ENCODE peak calls at places on chromosome 9, in four cellular contexts. D is IMR-90, R is A549, F is K562. G is an unnamed sample.

GRCh38 chr9:38137342-38137741 is 68.3 kb upstream of the SHB start:
- DNase-seq in D (no peak), R (no peak), F (no peak), G (no peak)

GRCh38 chr9:80552931-80553330 is 981.2 kb downstream of the TLE4 start:
- DNase-seq in D (peak), R (no peak), F (no peak), G (no peak)

GRCh38 chr9:115838417-115838816 is 315.2 kb upstream of the PAPPA start:
- DNase-seq in D (no peak), R (no peak), F (no peak), G (no peak)

GRCh38 chr9:93186151-93186715 is 2.3 kb downstream of the WNK2 start:
- DNase-seq in D (no peak), R (no peak), F (no peak), G (no peak)

GRCh38 chr9:70881321-70881720 is 240.1 kb downstream of the TRPM3 start:
- DNase-seq in D (no peak), R (no peak), F (no peak), G (no peak)

GRCh38 chr9:3513265-3513818 is 12.5 kb downstream of the RFX3 start:
- DNase-seq in D (no peak), R (no peak), F (no peak), G (no peak)

GRCh38 chr9:122121391-122121790 is 28.3 kb upstream of the TTLL11 start:
- DNase-seq in D (no peak), R (no peak), F (no peak), G (no peak)

GRCh38 chr9:16645970-16646369 is 224.5 kb downstream of the BNC2 start:
- DNase-seq in D (no peak), R (no peak), F (no peak), G (no peak)

GRCh38 chr9:137040568-137040967 is 5.4 kb downstream of the NPDC1 start:
- DNase-seq in D (no peak), R (no peak), F (no peak), G (no peak)

GRCh38 chr9:96378187-96378586 is 5.3 kb downstream of the SLC35D2 start:
- DNase-seq in D (no peak), R (no peak), F (no peak), G (no peak)

GRCh38 chr9:124617477-124618141 is 110.4 kb upstream of the NR5A1 start:
- DNase-seq in D (peak), R (peak), F (peak), G (peak)

GRCh38 chr9:23683476-23684095 is 142.5 kb downstream of the ELAVL2 start:
- DNase-seq in D (no peak), R (no peak), F (no peak), G (no peak)

GRCh38 chr9:116837038-116837998 is 150.2 kb downstream of the TRIM32 start:
- DNase-seq in D (no peak), R (no peak), F (no peak), G (no peak)

GRCh38 chr9:107983191-107983603 is 493.6 kb upstream of the KLF4 start:
- DNase-seq in D (peak), R (no peak), F (no peak), G (no peak)

GRCh38 chr9:111839387-111839786 is 44.6 kb upstream of the SHOC1 start:
- DNase-seq in D (peak), R (no peak), F (no peak), G (peak)

GRCh38 chr9:8349369-8349768 is 549.8 kb upstream of the DMAC1 start:
- DNase-seq in D (no peak), R (no peak), F (no peak), G (no peak)

GRCh38 chr9:130537346-130538050 is 41.9 kb upstream of the FUBP3 start:
- DNase-seq in D (no peak), R (no peak), F (peak), G (no peak)
- TF ChIP-seq MAZ in D (no peak), R (no peak), F (peak), G (no peak)

GRCh38 chr9:86801246-86801645 is 146.1 kb downstream of the GAS1 start:
- DNase-seq in D (peak), R (no peak), F (no peak), G (no peak)
- TF ChIP-seq MAZ in D (no peak), R (no peak), F (no peak), G (no peak)

DNA sequence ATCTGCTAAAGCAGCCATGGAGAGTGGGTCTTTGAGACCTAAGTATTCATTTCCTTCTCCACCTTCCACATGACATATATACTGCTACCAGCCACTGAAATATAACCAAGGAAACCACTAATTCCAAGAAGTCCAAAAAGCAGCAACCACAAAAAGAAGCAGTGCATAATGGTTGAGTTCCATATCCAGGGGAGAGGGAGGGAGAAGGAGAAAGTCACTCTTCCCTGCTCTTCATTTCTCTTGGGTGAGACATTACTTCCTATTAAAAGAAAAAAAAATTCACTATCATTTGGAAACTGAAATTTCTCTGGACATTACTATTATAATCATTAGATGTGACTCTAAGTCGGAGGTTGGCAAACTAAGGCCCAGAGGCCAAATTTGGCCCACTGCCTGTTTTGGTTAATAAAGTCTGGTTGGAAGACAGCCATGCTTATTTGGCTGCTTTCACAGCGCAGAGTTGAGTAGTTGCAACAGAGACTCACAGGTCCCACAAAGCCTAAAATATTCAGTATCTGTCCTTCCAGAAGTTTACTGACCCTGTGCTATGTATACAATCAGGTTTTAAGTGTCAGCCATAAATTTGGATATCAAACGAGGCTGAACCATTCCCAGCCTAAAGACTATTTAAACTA is 168.6 kb downstream of the MPDZ start:
- DNase-seq in D (no peak), R (no peak), F (no peak), G (no peak)
- TF ChIP-seq MAZ in D (no peak), R (no peak), F (no peak), G (no peak)

GRCh38 chr9:114454652-114455051 is 50.6 kb downstream of the WHRN start:
- DNase-seq in D (no peak), R (no peak), F (no peak), G (peak)
- TF ChIP-seq MAZ in D (no peak), R (no peak), F (no peak), G (no peak)

DNA sequence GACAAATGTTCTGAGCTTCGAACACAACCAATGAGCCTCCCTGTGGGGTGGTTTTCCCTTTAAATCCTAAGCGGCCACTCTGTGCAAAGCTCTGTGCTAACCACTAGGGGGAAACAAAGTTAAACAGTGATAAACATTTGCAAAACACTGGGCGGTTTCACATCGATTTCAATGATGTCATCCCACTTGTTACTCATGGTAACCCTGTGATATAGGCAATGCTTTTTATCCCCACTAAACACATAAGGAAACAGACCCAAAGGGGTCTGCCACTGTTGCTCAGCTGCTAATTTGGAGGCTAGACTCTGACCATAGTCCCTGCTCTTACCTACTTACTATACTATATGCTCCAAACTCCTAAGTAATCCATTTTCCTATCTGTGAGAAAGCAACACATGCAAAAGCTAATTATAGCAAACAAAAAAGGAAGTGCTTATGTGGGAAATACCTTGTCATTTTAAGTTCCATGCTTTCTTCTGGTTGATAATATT is 57.3 kb downstream of the PTPN3 start:
- DNase-seq in D (peak), R (peak), F (peak), G (peak)
- TF ChIP-seq MAZ in D (no peak), R (no peak), F (no peak), G (no peak)

GRCh38 chr9:106970976-106971457 is 108.1 kb downstream of the ZNF462 start:
- DNase-seq in D (no peak), R (no peak), F (no peak), G (no peak)

GRCh38 chr9:106974341-106974740 is 111.4 kb downstream of the ZNF462 start:
- DNase-seq in D (no peak), R (no peak), F (no peak), G (no peak)

GRCh38 chr9:106966481-106966880 is 103.5 kb downstream of the ZNF462 start:
- DNase-seq in D (no peak), R (no peak), F (no peak), G (no peak)

GRCh38 chr9:106969696-106970095 is 106.7 kb downstream of the ZNF462 start:
- DNase-seq in D (no peak), R (no peak), F (no peak), G (no peak)

DNA sequence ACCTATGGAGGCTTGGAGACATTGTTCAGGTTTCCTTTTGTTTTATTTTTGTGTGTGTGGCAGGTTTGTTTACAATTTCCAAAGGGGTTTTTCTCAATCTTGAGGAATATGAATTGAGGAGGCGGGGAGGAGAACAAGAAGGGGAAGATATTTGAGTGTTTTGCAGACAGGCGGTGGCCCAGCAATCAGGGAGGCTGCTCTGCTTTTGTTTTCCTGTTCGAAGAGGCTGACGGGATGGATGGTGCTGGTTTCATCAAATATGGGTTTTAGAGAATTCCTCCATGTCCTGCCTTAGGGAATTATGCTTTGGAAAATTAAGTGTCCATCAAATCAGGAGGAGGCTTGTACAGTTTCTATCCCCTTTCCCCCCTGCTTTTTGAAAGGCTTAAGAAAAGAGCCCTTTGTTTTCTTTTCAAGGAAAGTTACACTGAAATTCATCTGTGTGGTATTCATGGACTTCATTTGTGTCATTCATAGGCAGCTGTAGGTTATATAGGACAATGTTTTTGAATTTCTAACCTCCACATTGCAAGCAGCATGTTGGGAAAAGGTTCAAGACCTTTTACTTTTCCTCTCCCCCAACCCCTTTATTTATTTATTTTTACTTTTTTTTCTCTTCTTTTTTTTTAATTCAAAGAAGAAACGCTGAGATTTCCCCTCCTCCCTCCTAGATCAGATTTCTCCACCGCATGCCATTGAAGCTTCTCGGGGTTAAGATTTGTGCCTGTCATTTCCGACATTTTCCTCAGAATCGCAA is 107.4 kb downstream of the ZNF462 start:
- DNase-seq in D (peak), R (no peak), F (no peak), G (no peak)
- TF ChIP-seq MAZ in D (no peak), R (no peak), F (no peak), G (no peak)